ENCODE peak calls at places on chromosome 6, in seven cellular contexts. J, N, O, P, X, E and F are unnamed samples.

GRCh38 chr6:49668083-49668511 is 31.5 kb upstream of the RHAG start:
- DNase-seq in N (no peak), X (no peak), E (no peak), P (no peak), O (no peak), J (no peak), F (no peak)

GRCh38 chr6:170284866-170285469 is 5.9 kb downstream of the DLL1 start:
- DNase-seq in E (peak), J (no peak), N (no peak), P (no peak), X (no peak), O (no peak), F (peak)

GRCh38 chr6:165649701-165650137 is 13.3 kb downstream of the PDE10A start:
- DNase-seq in X (no peak), J (peak), O (peak), N (no peak), P (peak), E (no peak), F (no peak)

GRCh38 chr6:45685076-45685475 is 307.3 kb upstream of the SUPT3H start:
- DNase-seq in X (no peak), N (no peak), E (no peak), O (no peak), J (no peak), P (no peak), F (no peak)

GRCh38 chr6:111563581-111563980 is 42.1 kb downstream of the TRAF3IP2 start:
- DNase-seq in X (no peak), P (no peak), O (no peak), E (no peak), N (no peak), J (no peak), F (no peak)

GRCh38 chr6:51926125-51926524 is 161.3 kb downstream of the PKHD1 start:
- DNase-seq in P (no peak), J (no peak), N (peak), X (peak), O (no peak), E (no peak), F (no peak)

GRCh38 chr6:36914227-36914794 is 28.6 kb downstream of the C6orf89 start:
- DNase-seq in X (no peak), N (no peak), O (no peak), E (no peak), J (peak), P (no peak), F (no peak)

GRCh38 chr6:105745464-105746129 is 340.5 kb upstream of the PRDM1 start:
- DNase-seq in X (peak), P (no peak), E (no peak), J (no peak), N (no peak), O (no peak), F (no peak)

GRCh38 chr6:144574796-144575195 is 289.7 kb downstream of the UTRN start:
- DNase-seq in E (no peak), N (no peak), P (no peak), O (no peak), X (no peak), J (no peak), F (no peak)

DNA sequence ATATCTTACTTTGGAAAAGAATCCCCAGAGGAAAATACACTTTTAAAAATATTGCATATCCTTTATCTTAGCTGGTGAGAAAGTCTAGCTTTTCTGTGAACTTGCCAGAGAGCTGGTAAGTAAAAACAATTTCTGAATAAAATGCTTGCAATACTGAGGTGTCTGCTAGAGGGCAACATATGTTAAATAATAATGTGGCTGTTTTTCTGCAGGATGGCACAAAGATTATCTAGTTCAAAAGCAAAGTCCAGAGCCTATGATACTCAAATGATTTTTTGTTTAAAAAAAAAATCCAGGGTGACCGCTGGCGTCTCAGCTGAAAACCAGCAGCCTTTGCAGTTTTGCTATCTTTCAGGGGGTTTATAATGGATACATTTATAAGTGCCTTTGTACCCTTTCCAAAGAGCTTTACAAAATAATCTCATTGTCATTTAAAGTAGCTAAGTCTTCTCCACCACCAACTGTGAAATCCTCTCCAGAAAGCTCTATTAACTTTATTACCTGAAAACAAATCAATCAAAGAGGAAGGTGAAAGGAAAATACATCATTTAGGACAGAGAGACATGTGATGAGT is 194.9 kb downstream of the PHACTR1 start:
- DNase-seq in X (peak), E (no peak), J (peak), O (peak), P (peak), N (peak), F (no peak)
- TF ChIP-seq CTCF in X (peak), E (peak), J (peak), O (peak), P (peak), N (no peak), F (peak)

DNA sequence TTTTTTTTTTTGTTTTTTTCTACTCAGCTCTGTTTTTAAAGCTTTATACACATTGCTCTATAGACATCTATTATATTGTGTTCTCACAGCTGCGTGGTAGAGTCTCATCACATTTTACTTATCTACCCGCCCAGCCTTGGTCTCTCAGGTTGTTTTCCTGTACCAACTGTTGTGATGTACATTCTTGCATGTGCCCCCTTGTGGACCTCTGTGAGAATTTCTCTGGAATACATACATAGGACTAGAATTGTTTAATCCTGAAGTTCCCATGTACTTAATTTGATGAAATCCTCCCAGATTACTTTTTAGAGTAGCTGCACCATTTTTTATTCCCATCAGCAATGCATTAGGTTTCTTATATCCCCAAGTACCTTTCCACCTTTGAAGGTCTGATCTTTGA is 40.4 kb upstream of the TINAG start:
- DNase-seq in J (peak), P (peak), X (peak), E (no peak), O (peak), N (peak), F (no peak)
- TF ChIP-seq CTCF in J (peak), P (peak), X (peak), E (no peak), O (peak), N (no peak), F (no peak)

GRCh38 chr6:27161115-27161514 is 86.4 kb upstream of the PRSS16 start:
- DNase-seq in J (no peak), X (no peak), P (no peak), O (no peak), E (no peak), N (no peak), F (no peak)

GRCh38 chr6:27159725-27160124 is 87.8 kb upstream of the PRSS16 start:
- DNase-seq in O (no peak), X (no peak), N (no peak), P (no peak), J (no peak), E (no peak), F (no peak)

GRCh38 chr6:27157461-27158315 is 89.8 kb upstream of the PRSS16 start:
- DNase-seq in P (peak), X (peak), J (peak), O (peak), E (peak), N (peak), F (peak)

GRCh38 chr6:27156874-27157460 is 90.5 kb upstream of the PRSS16 start:
- DNase-seq in N (no peak), P (no peak), O (no peak), X (no peak), E (no peak), J (peak), F (no peak)

GRCh38 chr6:27158316-27158643 is 89.2 kb upstream of the PRSS16 start:
- DNase-seq in P (no peak), E (no peak), O (no peak), X (no peak), N (no peak), J (no peak), F (no peak)
- TF ChIP-seq CTCF in P (no peak), E (no peak), O (no peak), X (no peak), N (no peak), J (no peak), F (no peak)

GRCh38 chr6:99458319-99458718 is 33.2 kb upstream of the PNISR start:
- DNase-seq in J (peak), N (no peak), E (no peak), O (peak), X (peak), P (peak), F (no peak)
- TF ChIP-seq CTCF in J (peak), N (no peak), E (peak), O (peak), X (no peak), P (peak), F (no peak)

GRCh38 chr6:38739532-38739931 is 24.4 kb downstream of the DNAH8 start:
- DNase-seq in J (no peak), E (no peak), P (peak), X (no peak), N (no peak), O (no peak), F (no peak)
- TF ChIP-seq CTCF in J (no peak), E (peak), P (peak), X (no peak), N (no peak), O (peak), F (no peak)

DNA sequence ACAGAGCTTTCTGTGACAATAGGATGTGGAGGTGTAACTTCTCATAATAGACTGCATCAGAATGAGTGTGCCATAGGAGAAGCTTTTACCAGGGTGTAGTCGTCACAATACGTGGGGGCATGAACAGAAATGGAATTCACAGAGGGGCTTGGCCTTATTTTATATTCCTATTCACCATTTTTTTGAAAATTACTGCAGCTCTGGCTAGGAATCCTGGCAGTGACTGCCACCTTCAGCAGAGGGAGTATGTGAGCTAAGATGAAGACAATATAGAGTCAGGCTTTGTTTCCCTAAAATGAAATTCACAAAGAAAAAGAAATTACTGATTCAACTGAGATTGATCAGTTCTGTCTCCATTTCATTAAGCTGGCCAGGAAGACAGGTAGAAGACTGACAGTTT is 13.9 kb downstream of the TOMM6 start:
- DNase-seq in N (no peak), O (peak), P (peak), J (peak), E (no peak), X (no peak), F (no peak)
- TF ChIP-seq CTCF in N (no peak), O (peak), P (peak), J (peak), E (no peak), X (peak), F (peak)